ENCODE peak calls at places on chromosomes 11 and 22, in nine cellular contexts. M, F, N, B, T, P, Y, J and Q are unnamed samples.

GRCh38 chr11:1928038-1928890 is 8.8 kb downstream of the TNNT3 start:
- DNase-seq in M (peak), F (no peak), N (no peak), B (no peak), T (no peak), P (peak), Y (no peak), J (no peak), Q (no peak)

GRCh38 chr22:35961480-35961902 is 67.1 kb downstream of the RBFOX2 start:
- DNase-seq in M (peak), F (peak), N (peak), B (peak), T (peak), P (no peak), Y (no peak), J (no peak), Q (peak)

GRCh38 chr11:12248330-12248729 is 129.0 kb upstream of the PARVA start:
- DNase-seq in M (no peak), F (no peak), N (no peak), B (peak), T (no peak), P (no peak), Y (no peak), J (peak), Q (no peak)

GRCh38 chr11:128548655-128549255 is 38.6 kb downstream of the ETS1 start:
- DNase-seq in M (peak), F (peak), N (no peak), B (peak), T (peak), P (peak), Y (peak), J (peak), Q (no peak)

GRCh38 chr11:93532285-93532789 is 10.9 kb downstream of the SMCO4 start:
- DNase-seq in M (no peak), F (no peak), N (no peak), B (peak), T (no peak), P (no peak), Y (no peak), J (no peak), Q (no peak)

GRCh38 chr11:110000045-110000502 is 93.1 kb upstream of the ZC3H12C start:
- DNase-seq in M (no peak), F (peak), N (peak), B (peak), T (no peak), P (no peak), Y (no peak), J (no peak), Q (no peak)

GRCh38 chr11:75815345-75815983 is 454 bp downstream of the UVRAG start:
- DNase-seq in M (peak), F (peak), N (no peak), B (peak), T (peak), P (peak), Y (no peak), J (no peak), Q (no peak)

GRCh38 chr11:128456566-128457268 is 130.6 kb downstream of the ETS1 start:
- DNase-seq in M (no peak), F (no peak), N (no peak), B (no peak), T (no peak), P (no peak), Y (no peak), J (no peak), Q (no peak)

GRCh38 chr22:32018056-32018455 is 25.0 kb upstream of the SLC5A1 start:
- DNase-seq in M (no peak), F (no peak), N (no peak), B (no peak), T (no peak), P (no peak), Y (no peak), J (no peak), Q (no peak)

GRCh38 chr11:92531051-92531747 is 306.6 kb downstream of the FAT3 start:
- DNase-seq in M (no peak), F (no peak), N (no peak), B (no peak), T (no peak), P (no peak), Y (no peak), J (no peak), Q (no peak)

GRCh38 chr11:95385577-95385976 is 154.6 kb upstream of the SESN3 start:
- DNase-seq in M (no peak), F (no peak), N (no peak), B (no peak), T (no peak), P (no peak), Y (no peak), J (no peak), Q (no peak)

GRCh38 chr11:45543808-45544422 is 121.5 kb downstream of the CHST1 start:
- DNase-seq in M (no peak), F (peak), N (peak), B (peak), T (peak), P (no peak), Y (no peak), J (no peak), Q (no peak)

GRCh38 chr11:108224908-108225786 is 2.3 kb downstream of the ATM start:
- DNase-seq in M (no peak), F (no peak), N (no peak), B (no peak), T (no peak), P (peak), Y (peak), J (no peak), Q (no peak)

GRCh38 chr22:26474687-26475086 is 8.9 kb downstream of the HPS4 start:
- DNase-seq in M (no peak), F (no peak), N (no peak), B (no peak), T (no peak), P (no peak), Y (no peak), J (no peak), Q (no peak)

GRCh38 chr11:6611092-6612007 is 666 bp downstream of the TAF10 start:
- DNase-seq in M (peak), F (no peak), N (no peak), B (peak), T (no peak), P (no peak), Y (peak), J (no peak), Q (peak)

GRCh38 chr11:94702481-94702880 is 65.7 kb upstream of the AMOTL1 start:
- DNase-seq in M (no peak), F (no peak), N (no peak), B (no peak), T (no peak), P (no peak), Y (no peak), J (no peak), Q (no peak)

GRCh38 chr11:74345420-74345819 is 34.0 kb upstream of the P4HA3 start:
- DNase-seq in M (no peak), F (no peak), N (no peak), B (peak), T (no peak), P (no peak), Y (no peak), J (no peak), Q (no peak)

GRCh38 chr11:113412675-113413074 is 25.1 kb downstream of the ANKK1 start:
- DNase-seq in M (no peak), F (no peak), N (no peak), B (no peak), T (no peak), P (no peak), Y (no peak), J (no peak), Q (no peak)

GRCh38 chr11:21893468-21893867 is 299.4 kb upstream of the ANO5 start:
- DNase-seq in M (no peak), F (no peak), N (no peak), B (no peak), T (no peak), P (no peak), Y (no peak), J (no peak), Q (no peak)

GRCh38 chr11:4393209-4394196 is at the start of gene TRIM21:
- DNase-seq in M (peak), F (peak), N (peak), B (peak), T (peak), P (peak), Y (peak), J (peak), Q (peak)

GRCh38 chr11:95556011-95556341 is 233.6 kb downstream of the FAM76B start:
- DNase-seq in M (no peak), F (no peak), N (no peak), B (no peak), T (no peak), P (no peak), Y (no peak), J (no peak), Q (no peak)

GRCh38 chr11:17403977-17404759 is 15.7 kb upstream of the KCNJ11 start:
- DNase-seq in M (no peak), F (no peak), N (peak), B (no peak), T (no peak), P (no peak), Y (no peak), J (no peak), Q (no peak)

GRCh38 chr11:1153105-1153950 is 4.4 kb upstream of the MUC5AC start:
- DNase-seq in M (no peak), F (no peak), N (no peak), B (no peak), T (peak), P (peak), Y (no peak), J (no peak), Q (no peak)

DNA sequence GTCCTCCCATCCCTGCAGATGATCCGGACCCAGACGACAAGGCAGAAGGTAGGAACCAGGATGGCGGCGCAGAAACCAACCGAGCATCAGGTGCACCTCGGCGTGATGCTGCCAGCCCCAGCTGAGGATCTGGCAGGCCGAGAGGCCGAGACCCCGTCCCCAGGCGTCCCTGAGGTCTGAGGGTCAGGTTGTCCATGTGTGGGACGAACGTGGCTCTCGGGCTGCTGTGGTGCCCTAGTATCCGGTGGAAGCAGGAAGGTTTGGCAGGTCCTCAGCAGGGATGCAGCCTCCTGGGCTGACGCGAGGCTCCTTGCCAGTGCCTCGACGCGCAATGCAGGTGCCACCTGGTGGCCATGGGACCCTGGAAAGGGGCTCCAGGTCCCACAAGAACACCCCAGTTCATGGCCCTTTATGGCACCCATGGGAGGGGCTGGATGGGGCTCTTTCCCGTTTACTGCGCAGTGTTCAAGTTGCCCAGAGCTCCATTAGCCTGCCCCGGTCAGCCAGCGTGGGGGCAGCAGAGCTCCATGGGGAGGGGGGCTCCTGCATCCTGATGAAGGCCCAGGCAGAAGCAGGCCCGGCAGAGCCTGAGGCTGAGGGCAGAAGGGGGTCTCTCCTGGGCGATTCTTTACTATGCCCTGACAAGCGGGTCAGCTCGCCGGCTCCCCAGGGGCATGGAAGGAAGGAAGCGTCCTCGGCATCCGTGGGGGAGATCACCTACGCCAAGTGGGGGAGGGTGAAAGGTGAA is 129.9 kb downstream of the CTTN start:
- DNase-seq in M (no peak), F (no peak), N (no peak), B (no peak), T (no peak), P (no peak), Y (no peak), J (no peak), Q (no peak)
- TF ChIP-seq CTCF in M (no peak), F (no peak), N (no peak), B (no peak), T (no peak), P (no peak), Y (no peak), J (no peak), Q (no peak)

DNA sequence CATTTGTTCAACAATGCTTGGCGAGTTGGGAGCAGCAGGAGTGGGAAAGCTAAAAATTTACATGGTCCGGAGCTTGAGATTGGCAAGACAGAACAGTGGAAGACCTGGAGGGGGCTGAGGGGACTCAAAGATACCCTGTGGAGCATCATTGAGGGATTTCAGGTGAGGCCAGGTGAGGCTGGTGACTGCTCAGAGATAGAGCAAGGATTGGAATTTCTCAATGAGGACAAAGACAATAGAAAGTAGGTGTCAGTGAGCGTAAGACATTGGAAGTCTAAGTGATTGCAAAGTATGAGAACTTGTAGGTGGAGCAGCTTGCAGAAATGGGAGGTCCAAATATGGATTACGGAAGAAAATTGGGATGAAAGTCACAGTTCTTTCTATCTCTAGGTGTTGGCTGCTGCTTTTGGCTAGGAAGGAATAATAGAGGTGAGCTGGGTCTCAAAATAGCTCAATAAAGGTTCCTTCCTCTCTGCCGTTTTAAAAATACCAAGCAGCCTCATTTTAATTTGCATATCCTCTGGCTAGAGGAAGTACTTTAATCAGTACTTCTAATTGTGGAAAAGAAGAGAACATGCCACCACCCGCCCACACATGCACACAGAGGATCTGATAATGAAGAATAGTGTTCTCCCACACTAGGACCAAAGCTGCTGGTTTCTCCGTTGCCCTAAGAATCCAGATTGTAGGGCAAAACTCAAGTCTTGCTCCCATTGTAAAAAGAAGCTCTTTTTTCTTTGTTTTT is 41.8 kb upstream of the SORL1-AS1 start:
- DNase-seq in M (no peak), F (no peak), N (no peak), B (no peak), T (no peak), P (peak), Y (no peak), J (no peak), Q (no peak)
- TF ChIP-seq CTCF in M (no peak), F (no peak), N (no peak), B (no peak), T (no peak), P (no peak), Y (no peak), J (no peak), Q (no peak)

GRCh38 chr22:37183432-37184379 is 4.3 kb downstream of the C1QTNF6 start:
- DNase-seq in M (peak), F (no peak), N (no peak), B (no peak), T (no peak), P (peak), Y (no peak), J (no peak), Q (no peak)
- TF ChIP-seq CTCF in M (no peak), F (no peak), N (no peak), B (no peak), T (no peak), P (no peak), Y (no peak), J (no peak), Q (no peak)

GRCh38 chr22:39942433-39943213 is 17.6 kb upstream of the TMA7B start:
- DNase-seq in M (no peak), F (no peak), N (no peak), B (no peak), T (no peak), P (no peak), Y (no peak), J (no peak), Q (no peak)

GRCh38 chr22:39938509-39938908 is 21.7 kb upstream of the TMA7B start:
- DNase-seq in M (no peak), F (no peak), N (no peak), B (no peak), T (no peak), P (no peak), Y (no peak), J (no peak), Q (no peak)

GRCh38 chr22:39941661-39942060 is 18.5 kb upstream of the TMA7B start:
- DNase-seq in M (no peak), F (no peak), N (no peak), B (no peak), T (no peak), P (no peak), Y (no peak), J (no peak), Q (no peak)

GRCh38 chr22:39939830-39940229 is 20.4 kb upstream of the TMA7B start:
- DNase-seq in M (no peak), F (no peak), N (no peak), B (no peak), T (no peak), P (no peak), Y (no peak), J (no peak), Q (no peak)

DNA sequence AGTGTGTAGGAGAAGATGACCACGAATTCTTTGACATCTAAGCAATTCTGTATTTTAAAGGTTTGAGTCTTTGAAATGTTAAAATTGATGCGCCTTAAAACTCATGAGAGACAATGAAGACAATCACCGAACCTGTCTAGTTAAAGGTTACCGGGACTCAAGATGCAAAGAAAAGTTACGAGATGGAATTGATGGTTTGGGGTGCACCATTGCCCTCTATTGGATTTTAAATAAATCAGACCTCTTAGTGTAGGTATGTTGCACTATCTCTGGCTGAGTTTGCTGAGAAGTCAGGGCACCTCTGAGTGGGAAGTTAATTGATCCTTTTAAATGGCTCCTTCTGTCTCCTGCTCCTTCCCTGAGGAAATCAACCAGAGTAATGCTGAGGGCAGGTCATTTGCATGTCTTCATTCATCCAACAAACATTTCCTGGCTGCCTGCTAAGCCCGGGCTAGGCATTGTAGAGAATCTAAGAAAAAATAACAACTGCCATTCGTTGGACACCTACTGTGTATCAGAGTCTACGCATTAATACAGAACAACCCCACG is 19.4 kb upstream of the TMA7B start:
- DNase-seq in M (no peak), F (no peak), N (no peak), B (no peak), T (no peak), P (peak), Y (no peak), J (no peak), Q (no peak)
- TF ChIP-seq CTCF in M (no peak), F (no peak), N (no peak), B (no peak), T (no peak), P (peak), Y (peak), J (no peak), Q (no peak)

DNA sequence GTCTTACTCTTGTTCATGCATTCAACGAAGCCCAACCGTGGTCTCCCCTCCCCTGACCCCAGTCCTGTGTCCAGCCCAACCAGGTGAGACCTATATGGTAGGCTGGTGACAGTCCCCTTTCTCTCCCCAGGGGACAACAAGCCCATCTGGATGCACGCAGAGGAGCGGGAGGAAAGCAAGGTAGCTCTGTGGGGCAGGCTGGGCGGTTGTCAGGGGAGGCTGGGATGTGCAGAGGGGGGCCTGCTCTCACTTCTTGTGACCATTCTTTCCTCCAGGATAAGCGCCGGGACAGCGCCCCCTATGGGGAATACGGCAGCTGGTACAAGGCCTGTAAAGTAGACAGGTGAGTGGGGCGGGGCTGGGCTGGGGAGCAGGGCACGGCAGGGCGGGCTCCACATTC is 3.5 kb upstream of the RAB1B start:
- DNase-seq in M (no peak), F (no peak), N (peak), B (no peak), T (no peak), P (no peak), Y (no peak), J (no peak), Q (no peak)
- TF ChIP-seq CTCF in M (peak), F (peak), N (peak), B (peak), T (peak), P (peak), Y (no peak), J (no peak), Q (no peak)

DNA sequence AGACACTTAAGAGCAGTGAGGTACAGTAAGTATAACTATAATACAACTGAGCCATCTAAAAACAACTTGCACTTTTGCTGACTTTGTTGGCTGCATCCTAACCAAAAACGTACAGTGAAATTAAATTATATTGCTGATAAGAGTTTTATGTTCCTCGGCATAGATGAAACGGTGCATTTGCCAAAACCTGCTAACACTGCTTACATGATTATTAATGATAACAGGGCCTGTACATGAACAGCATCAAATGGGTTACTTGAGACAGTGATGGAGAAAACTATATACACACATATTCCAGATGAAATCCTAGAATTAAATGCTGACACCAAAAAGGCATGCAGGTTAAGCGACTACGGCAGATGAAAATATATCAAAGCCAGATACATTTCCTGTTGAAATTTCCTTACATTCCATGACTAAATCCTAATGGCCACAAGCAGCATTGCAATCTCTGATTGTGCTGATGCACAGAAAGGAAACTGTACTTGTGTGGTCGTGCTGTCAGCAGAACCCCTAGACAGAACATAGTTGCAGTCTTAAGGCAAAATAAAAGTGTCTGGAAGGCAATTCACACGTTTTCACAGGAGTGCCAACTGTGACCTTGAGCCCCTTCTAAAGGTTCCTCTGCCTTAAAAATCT is 143.9 kb downstream of the CADM1 start:
- DNase-seq in M (no peak), F (no peak), N (no peak), B (peak), T (no peak), P (no peak), Y (no peak), J (no peak), Q (no peak)
- TF ChIP-seq CTCF in M (no peak), F (no peak), N (no peak), B (peak), T (peak), P (no peak), Y (no peak), J (no peak), Q (no peak)

GRCh38 chr22:44305455-44305854 is 7.3 kb downstream of the SHISAL1 start:
- DNase-seq in M (no peak), F (no peak), N (no peak), B (no peak), T (no peak), P (no peak), Y (no peak), J (no peak), Q (no peak)
- TF ChIP-seq CTCF in M (no peak), F (no peak), N (no peak), B (no peak), T (no peak), P (no peak), Y (no peak), J (no peak), Q (no peak)